ENCODE peak calls at places on chromosomes 6 and 20, in eight cellular contexts. E is Panc1, P is brain microvascular endothelial cell, Q is astrocyte, Z is progenitor cell of endocrine pancreas, I is left ventricle myocardium inferior, S is tibial nerve, K is astrocyte of the spinal cord. Y is an unnamed sample.

GRCh38 chr6:33208089-33208967 is at the start of gene RING1:
- DNase-seq in S (peak; percentile 83), P (peak; percentile 61), I (peak; percentile 93), E (no peak), Z (peak; percentile 67), K (peak; percentile 77), Q (peak; percentile 44), Y (peak; percentile 73)

GRCh38 chr6:21987501-21987957 is 309.3 kb downstream of the PRL start:
- DNase-seq in E (no peak), Z (no peak), K (peak; percentile 92), I (peak; percentile 53), S (peak; percentile 68), P (peak; percentile 97), Q (peak; percentile 96), Y (peak; percentile 97)

GRCh38 chr6:5765141-5765760 is 241.5 kb downstream of the NRN1 start:
- DNase-seq in S (no peak), Q (no peak), P (no peak), E (no peak), I (no peak), K (no peak), Z (no peak), Y (no peak)

GRCh38 chr20:41617059-41617921 is 887 bp downstream of the CHD6 start:
- DNase-seq in I (peak; percentile 24), Z (peak; percentile 15), K (peak; percentile 28), P (peak; percentile 11), S (peak; percentile 7), E (no peak), Q (peak; percentile 10), Y (peak; percentile 44)

GRCh38 chr6:149231786-149232185 is 85.7 kb upstream of the TAB2 start:
- DNase-seq in Q (no peak), S (no peak), E (no peak), Z (no peak), P (no peak), K (peak; percentile 57), I (no peak), Y (no peak)

GRCh38 chr20:61812771-61813485 is 252.8 kb downstream of the TAF4 start:
- DNase-seq in P (no peak), Z (no peak), Q (no peak), S (no peak), I (no peak), E (no peak), K (no peak), Y (no peak)

GRCh38 chr20:55530763-55531162 is 474.6 kb downstream of the CBLN4 start:
- DNase-seq in S (no peak), Q (no peak), P (no peak), I (no peak), E (no peak), Z (no peak), K (no peak), Y (no peak)

GRCh38 chr6:44489912-44490604 is 102.6 kb downstream of the CDC5L start:
- DNase-seq in I (no peak), E (peak; percentile 81), Z (no peak), K (peak; percentile 98), Q (peak; percentile 99), S (peak; percentile 55), P (peak; percentile 92), Y (peak; percentile 98)

GRCh38 chr20:47228654-47229053 is 127.8 kb downstream of the ZMYND8 start:
- DNase-seq in K (no peak), Z (no peak), I (no peak), E (no peak), S (no peak), P (no peak), Q (no peak), Y (no peak)

GRCh38 chr6:72712921-72713320 is 91.1 kb downstream of the KCNQ5 start:
- DNase-seq in Z (no peak), S (no peak), E (no peak), P (peak; percentile 29), I (no peak), K (peak; percentile 57), Q (no peak), Y (no peak)

GRCh38 chr6:134535831-134536230 is 217.9 kb upstream of the SGK1 start:
- DNase-seq in P (no peak), Q (no peak), S (no peak), I (no peak), Z (no peak), E (no peak), K (no peak), Y (no peak)

GRCh38 chr6:163513570-163514166 is 99.2 kb downstream of the QKI start:
- DNase-seq in Z (no peak), Q (no peak), P (no peak), K (no peak), I (no peak), S (no peak), E (no peak), Y (no peak)

GRCh38 chr6:2133718-2134310 is 111.6 kb downstream of the GMDS start:
- DNase-seq in S (no peak), K (no peak), E (no peak), P (no peak), Q (no peak), Z (no peak), I (no peak), Y (no peak)

GRCh38 chr6:74549746-74550145 is 656.1 kb downstream of the COL12A1 start:
- DNase-seq in P (no peak), Z (no peak), Q (no peak), E (no peak), K (no peak), I (no peak), S (no peak), Y (no peak)

GRCh38 chr6:79373880-79374279 is 139.4 kb upstream of the HMGN3 start:
- DNase-seq in K (no peak), S (no peak), Z (no peak), I (no peak), Q (no peak), P (no peak), E (no peak), Y (no peak)

GRCh38 chr6:79373246-79373645 is 138.8 kb upstream of the HMGN3 start:
- DNase-seq in Z (no peak), S (no peak), I (no peak), Q (no peak), P (no peak), K (no peak), E (no peak), Y (no peak)

GRCh38 chr6:79374308-79374707 is 139.8 kb upstream of the HMGN3 start:
- DNase-seq in P (no peak), Q (no peak), I (no peak), Z (no peak), K (no peak), S (no peak), E (no peak), Y (no peak)

GRCh38 chr6:79375635-79376425 is 141.3 kb upstream of the HMGN3 start:
- DNase-seq in E (no peak), K (no peak), Z (no peak), I (no peak), S (no peak), P (no peak), Q (no peak), Y (no peak)

GRCh38 chr6:79372757-79373156 is 138.3 kb upstream of the HMGN3 start:
- DNase-seq in E (no peak), P (no peak), Q (no peak), K (no peak), S (no peak), I (no peak), Z (no peak), Y (no peak)
- TF ChIP-seq CTCF in E (no peak), P (no peak), Q (no peak), K (no peak), S (no peak), I (no peak), Z (no peak), Y (no peak)

GRCh38 chr6:169474362-169474761 is 220.7 kb upstream of the THBS2 start:
- DNase-seq in P (no peak), E (no peak), K (no peak), I (no peak), Q (no peak), S (no peak), Z (no peak), Y (no peak)

GRCh38 chr6:169472786-169473416 is 219.3 kb upstream of the THBS2 start:
- DNase-seq in I (no peak), Z (no peak), P (no peak), S (no peak), K (no peak), Q (no peak), E (no peak), Y (no peak)

GRCh38 chr6:169469028-169469427 is 215.4 kb upstream of the THBS2 start:
- DNase-seq in Q (no peak), P (no peak), K (no peak), S (no peak), I (no peak), E (no peak), Z (no peak), Y (no peak)

GRCh38 chr6:169470790-169471189 is 217.1 kb upstream of the THBS2 start:
- DNase-seq in P (no peak), E (no peak), K (no peak), Q (no peak), Z (no peak), I (no peak), S (no peak), Y (no peak)

GRCh38 chr6:169473663-169474062 is 220.0 kb upstream of the THBS2 start:
- DNase-seq in Z (no peak), I (no peak), K (no peak), Q (no peak), P (no peak), E (no peak), S (no peak), Y (no peak)
- TF ChIP-seq CTCF in Z (no peak), I (no peak), K (no peak), Q (no peak), P (no peak), E (no peak), S (no peak), Y (no peak)

GRCh38 chr6:50030777-50031562 is 9.2 kb upstream of the DEFB110 start:
- DNase-seq in S (no peak), Q (no peak), Z (no peak), K (no peak), I (no peak), P (no peak), E (no peak), Y (no peak)
- TF ChIP-seq CTCF in S (no peak), Q (no peak), Z (peak; percentile 53), K (peak; percentile 22), I (no peak), P (no peak), E (peak; percentile 66), Y (no peak)

GRCh38 chr20:14561733-14562132 is 224.3 kb upstream of the FLRT3 start:
- DNase-seq in E (no peak), Z (no peak), K (no peak), Q (no peak), S (no peak), P (no peak), I (no peak), Y (peak; percentile 33)
- TF ChIP-seq CTCF in E (no peak), Z (no peak), K (no peak), Q (no peak), S (no peak), P (no peak), I (no peak), Y (peak; percentile 3)